ENCODE peak calls at places on chromosomes 5 and 9, in eight cellular contexts. N is A549, O is stomach, U is body of pancreas, W is pancreas, V is GM12864, D is mesothelial cell of epicardium, Q is GM13976. F is an unnamed sample.

GRCh38 chr5:116411101-116411571 is 163.5 kb downstream of the SEMA6A start:
- DNase-seq in N (no peak), O (no peak), U (no peak), W (no peak), V (no peak), D (no peak), Q (no peak), F (no peak)

GRCh38 chr5:52469420-52469819 is 318.3 kb upstream of the ITGA1 start:
- DNase-seq in N (no peak), O (no peak), U (no peak), W (no peak), V (no peak), D (no peak), Q (peak), F (no peak)

GRCh38 chr5:145511351-145511750 is 323.8 kb downstream of the PRELID2 start:
- DNase-seq in N (no peak), O (no peak), U (no peak), W (no peak), V (no peak), D (no peak), Q (no peak), F (no peak)

GRCh38 chr5:87113848-87114247 is 153.8 kb upstream of the RASA1 start:
- DNase-seq in N (no peak), O (no peak), U (no peak), W (no peak), V (no peak), D (no peak), Q (no peak), F (no peak)

GRCh38 chr9:137123459-137123819 is 8.9 kb upstream of the DPP7 start:
- DNase-seq in N (no peak), O (no peak), U (no peak), W (no peak), V (peak), D (no peak), Q (no peak), F (no peak)

GRCh38 chr9:82934949-82935348 is 128.0 kb downstream of the RASEF start:
- DNase-seq in N (peak), O (no peak), U (no peak), W (no peak), V (no peak), D (no peak), Q (no peak), F (no peak)

GRCh38 chr9:2173170-2173569 is 158.0 kb downstream of the SMARCA2 start:
- DNase-seq in N (no peak), O (no peak), U (no peak), W (no peak), V (no peak), D (no peak), Q (no peak), F (no peak)

GRCh38 chr9:6852243-6852963 is 94.6 kb downstream of the KDM4C start:
- DNase-seq in N (peak), O (no peak), U (no peak), W (no peak), V (no peak), D (no peak), Q (no peak), F (no peak)

GRCh38 chr5:72955143-72955767 is 586 bp upstream of the FCHO2 start:
- DNase-seq in N (no peak), O (peak), U (peak), W (no peak), V (no peak), D (no peak), Q (no peak), F (no peak)

GRCh38 chr5:103066346-103066745 is 53.6 kb downstream of the GIN1 start:
- DNase-seq in N (no peak), O (no peak), U (no peak), W (no peak), V (no peak), D (no peak), Q (no peak), F (no peak)

GRCh38 chr5:175390352-175391083 is 53.5 kb downstream of the DRD1 start:
- DNase-seq in N (no peak), O (no peak), U (no peak), W (no peak), V (no peak), D (no peak), Q (no peak), F (no peak)

GRCh38 chr5:84249918-84250635 is 134.6 kb downstream of the EDIL3 start:
- DNase-seq in N (no peak), O (no peak), U (no peak), W (no peak), V (no peak), D (no peak), Q (no peak), F (no peak)

GRCh38 chr9:37788328-37788727 is 3.5 kb upstream of the EXOSC3 start:
- DNase-seq in N (no peak), O (no peak), U (no peak), W (no peak), V (no peak), D (no peak), Q (no peak), F (no peak)

GRCh38 chr9:37784291-37784639 is 599 bp downstream of the EXOSC3 start:
- DNase-seq in N (peak), O (no peak), U (no peak), W (no peak), V (no peak), D (no peak), Q (no peak), F (no peak)

GRCh38 chr9:37787059-37787458 is 2.2 kb upstream of the EXOSC3 start:
- DNase-seq in N (no peak), O (no peak), U (no peak), W (no peak), V (no peak), D (no peak), Q (peak), F (peak)

GRCh38 chr9:37790096-37790495 is 5.2 kb upstream of the EXOSC3 start:
- DNase-seq in N (no peak), O (no peak), U (no peak), W (no peak), V (no peak), D (no peak), Q (no peak), F (no peak)

GRCh38 chr9:37784640-37785483 is at the start of gene EXOSC3:
- DNase-seq in N (peak), O (peak), U (peak), W (peak), V (peak), D (peak), Q (peak), F (peak)
- TF ChIP-seq CTCF in N (no peak), O (no peak), U (no peak), W (no peak), V (peak), D (no peak), Q (no peak), F (no peak)

GRCh38 chr5:106454050-106454449 is 1216.7 kb downstream of the EFNA5 start:
- DNase-seq in N (no peak), O (no peak), U (no peak), W (no peak), V (no peak), D (no peak), Q (no peak), F (no peak)

GRCh38 chr5:106454651-106455415 is 1215.9 kb downstream of the EFNA5 start:
- DNase-seq in N (no peak), O (no peak), U (no peak), W (no peak), V (no peak), D (no peak), Q (no peak), F (no peak)

GRCh38 chr5:106451998-106452397 is 1218.7 kb downstream of the EFNA5 start:
- DNase-seq in N (no peak), O (no peak), U (no peak), W (no peak), V (no peak), D (no peak), Q (no peak), F (no peak)
- TF ChIP-seq CTCF in N (no peak), O (no peak), U (no peak), W (no peak), V (no peak), D (no peak), Q (no peak), F (no peak)

GRCh38 chr5:170407062-170407461 is 17.9 kb upstream of the KCNMB1 start:
- DNase-seq in N (no peak), O (no peak), U (no peak), W (no peak), V (no peak), D (no peak), Q (no peak), F (no peak)

GRCh38 chr5:170404398-170404797 is 15.2 kb upstream of the KCNMB1 start:
- DNase-seq in N (no peak), O (no peak), U (no peak), W (no peak), V (no peak), D (no peak), Q (no peak), F (no peak)

GRCh38 chr5:170402508-170402907 is 13.3 kb upstream of the KCNMB1 start:
- DNase-seq in N (no peak), O (no peak), U (no peak), W (no peak), V (no peak), D (no peak), Q (no peak), F (no peak)

GRCh38 chr5:170405822-170406221 is 16.7 kb upstream of the KCNMB1 start:
- DNase-seq in N (no peak), O (no peak), U (no peak), W (no peak), V (no peak), D (no peak), Q (no peak), F (no peak)

GRCh38 chr5:170403675-170404074 is 14.5 kb upstream of the KCNMB1 start:
- DNase-seq in N (no peak), O (no peak), U (no peak), W (no peak), V (no peak), D (no peak), Q (no peak), F (no peak)
- TF ChIP-seq CTCF in N (no peak), O (no peak), U (no peak), W (no peak), V (no peak), D (no peak), Q (no peak), F (no peak)

DNA sequence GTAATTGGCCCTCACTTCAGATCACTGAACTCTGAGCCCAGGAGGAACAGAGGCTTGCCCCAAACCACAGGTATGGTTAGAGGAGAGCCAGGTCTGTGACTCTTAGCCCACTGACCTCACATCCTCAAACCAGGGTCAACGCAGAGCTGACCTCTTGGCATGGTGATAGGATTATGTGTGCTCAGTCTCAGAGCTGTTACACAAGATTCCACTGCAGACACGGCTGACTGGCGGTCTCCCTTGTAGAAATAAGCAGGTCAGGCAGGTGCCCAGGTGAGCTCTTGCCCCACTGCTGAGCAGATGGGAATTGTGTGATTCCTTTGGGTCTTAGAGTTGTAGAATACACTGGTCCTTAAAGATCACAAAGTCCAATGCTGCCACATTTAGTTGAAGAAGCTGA is 66.0 kb upstream of the PITX1 start:
- DNase-seq in N (no peak), O (no peak), U (no peak), W (no peak), V (no peak), D (no peak), Q (no peak), F (no peak)
- TF ChIP-seq CTCF in N (no peak), O (no peak), U (no peak), W (no peak), V (no peak), D (no peak), Q (no peak), F (no peak)

GRCh38 chr5:122062205-122062604 is 15.9 kb downstream of the LOX start:
- DNase-seq in N (no peak), O (no peak), U (no peak), W (no peak), V (no peak), D (no peak), Q (no peak), F (no peak)
- TF ChIP-seq CTCF in N (no peak), O (no peak), U (no peak), W (no peak), V (no peak), D (no peak), Q (no peak), F (no peak)

GRCh38 chr5:27241564-27242257 is 203.3 kb upstream of the CDH9 start:
- DNase-seq in N (no peak), O (no peak), U (no peak), W (no peak), V (no peak), D (no peak), Q (no peak), F (no peak)
- TF ChIP-seq CTCF in N (no peak), O (no peak), U (no peak), W (no peak), V (no peak), D (no peak), Q (no peak), F (no peak)

GRCh38 chr5:142694092-142694856 is 8.4 kb upstream of the FGF1 start:
- DNase-seq in N (no peak), O (no peak), U (no peak), W (no peak), V (no peak), D (no peak), Q (no peak), F (no peak)
- TF ChIP-seq CTCF in N (no peak), O (no peak), U (no peak), W (no peak), V (no peak), D (peak), Q (no peak), F (no peak)

DNA sequence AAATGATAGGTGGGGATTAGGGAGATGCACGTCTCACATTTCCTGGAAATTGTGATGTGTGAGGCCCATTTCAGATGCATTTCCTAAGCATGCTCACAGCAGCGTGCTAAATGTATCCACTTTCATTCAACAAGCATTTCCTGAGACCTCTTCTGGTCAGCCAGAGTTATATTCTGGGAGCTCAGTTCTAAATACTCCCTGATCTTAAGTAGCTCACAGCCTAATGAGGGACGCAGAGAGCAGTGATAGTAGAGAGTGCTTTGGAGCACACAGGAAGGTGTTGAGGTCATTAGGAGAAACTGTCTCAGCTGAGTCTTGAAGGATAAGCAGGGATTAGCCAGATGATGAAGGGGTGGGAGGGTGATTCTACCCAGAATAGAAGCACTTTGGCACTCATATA is 46.2 kb upstream of the FSD1L start:
- DNase-seq in N (no peak), O (no peak), U (no peak), W (no peak), V (no peak), D (no peak), Q (no peak), F (no peak)
- TF ChIP-seq CTCF in N (no peak), O (no peak), U (no peak), W (no peak), V (no peak), D (no peak), Q (no peak), F (no peak)

DNA sequence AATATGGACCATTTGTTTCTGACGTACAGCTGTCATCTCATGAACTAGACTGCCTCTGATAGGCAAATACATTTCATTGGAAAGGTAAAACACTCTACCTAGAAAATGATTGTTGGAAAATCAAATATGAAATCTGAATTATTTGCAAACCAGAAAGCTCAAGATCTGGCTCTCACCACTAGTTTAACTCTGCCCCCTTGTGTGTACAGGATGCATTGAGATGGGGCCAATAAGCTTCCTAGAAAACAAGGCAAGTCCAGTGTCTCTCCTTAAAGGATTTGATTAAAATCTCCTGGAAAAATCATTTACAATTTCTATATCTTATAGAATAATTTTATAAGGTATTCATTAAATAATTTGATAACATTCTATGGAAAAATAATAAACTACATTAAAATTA is 311.9 kb upstream of the ANKH start:
- DNase-seq in N (no peak), O (no peak), U (no peak), W (no peak), V (no peak), D (no peak), Q (no peak), F (no peak)
- TF ChIP-seq CTCF in N (peak), O (no peak), U (no peak), W (no peak), V (no peak), D (no peak), Q (no peak), F (no peak)

DNA sequence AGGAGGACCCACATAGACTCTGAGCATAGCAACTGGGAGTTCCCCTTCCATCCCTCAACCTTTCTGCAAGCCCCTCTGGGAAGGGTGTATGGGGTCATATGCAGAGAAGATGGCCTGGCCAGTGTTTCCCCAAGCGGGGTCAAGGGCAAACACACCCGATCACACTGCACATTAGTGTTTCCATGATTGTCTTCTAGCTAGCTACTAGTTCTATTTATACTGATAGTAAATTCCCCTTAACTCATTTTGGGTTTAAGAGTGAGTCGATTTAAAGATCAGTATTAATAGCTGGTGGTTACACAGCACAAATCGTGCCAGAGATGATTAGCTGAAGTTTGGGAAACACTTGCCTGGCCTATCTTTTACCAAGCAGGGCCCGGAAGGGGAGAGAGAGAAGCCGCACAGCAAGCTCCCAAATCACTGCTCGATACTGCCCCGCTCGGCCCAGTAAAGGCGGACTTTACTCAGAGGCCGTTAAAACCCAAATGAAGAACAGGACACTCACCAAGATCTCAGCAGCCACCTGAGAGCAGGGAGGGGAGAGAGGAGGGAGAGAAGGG is 29.4 kb upstream of the TNIP1 start:
- DNase-seq in N (no peak), O (no peak), U (no peak), W (no peak), V (no peak), D (no peak), Q (no peak), F (no peak)
- TF ChIP-seq CTCF in N (no peak), O (no peak), U (no peak), W (no peak), V (peak), D (no peak), Q (no peak), F (peak)

F was measured in GM20000.